ENCODE peak calls at places on chromosomes 13 and 19, in four cellular contexts. B is body of pancreas, V is uterus, E is heart right ventricle. G is an unnamed sample.
A peak's percentile ranks its signal among the peaks of the same experiment; 100 is the strongest.

GRCh38 chr19:45125975-45126493 is 33.1 kb downstream of the PPP1R37 start:
- DNase-seq in B (peak; percentile 74), V (peak; percentile 27), E (peak; percentile 28), G (peak; percentile 57)

GRCh38 chr19:43229315-43229714 is 23.9 kb upstream of the PSG4 start:
- DNase-seq in B (no peak), V (no peak), E (no peak), G (no peak)

GRCh38 chr13:37365496-37365895 is 233.1 kb downstream of the POSTN start:
- DNase-seq in B (no peak), V (no peak), E (no peak), G (no peak)

GRCh38 chr19:54662730-54663129 is at the start of gene LILRB4:
- DNase-seq in B (peak; percentile 66), V (no peak), E (peak; percentile 15), G (no peak)

GRCh38 chr13:34816543-34816942 is 125.5 kb upstream of the NBEA start:
- DNase-seq in B (no peak), V (no peak), E (no peak), G (no peak)

GRCh38 chr19:19568802-19569756 is 31.0 kb downstream of the CILP2 start:
- DNase-seq in B (no peak), V (no peak), E (no peak), G (no peak)

GRCh38 chr13:24511019-24511823 is 1.4 kb downstream of the PARP4 start:
- DNase-seq in B (peak; percentile 29), V (no peak), E (no peak), G (peak; percentile 17)

GRCh38 chr13:45623516-45624090 is 8.1 kb upstream of the ERICH6B start:
- DNase-seq in B (no peak), V (no peak), E (no peak), G (no peak)

GRCh38 chr13:33403807-33404362 is 118.3 kb upstream of the STARD13 start:
- DNase-seq in B (no peak), V (no peak), E (no peak), G (no peak)

GRCh38 chr13:48235100-48235813 is 2.3 kb downstream of the ITM2B start:
- DNase-seq in B (peak; percentile 57), V (no peak), E (peak; percentile 37), G (no peak)

GRCh38 chr13:101917475-101917810 is 465.0 kb downstream of the ITGBL1 start:
- DNase-seq in B (peak; percentile 16), V (no peak), E (no peak), G (no peak)

GRCh38 chr19:51440846-51441409 is 17.3 kb downstream of the SIGLEC8 start:
- DNase-seq in B (no peak), V (no peak), E (no peak), G (no peak)

GRCh38 chr13:46551410-46552301 is 1.3 kb upstream of the LRCH1 start:
- DNase-seq in B (peak; percentile 82), V (peak; percentile 78), E (peak; percentile 85), G (peak; percentile 55)

GRCh38 chr19:3710265-3710812 is 2.2 kb downstream of the TJP3 start:
- DNase-seq in B (peak; percentile 97), V (no peak), E (peak; percentile 58), G (no peak)

GRCh38 chr19:45716314-45717130 is 14.2 kb downstream of the FBXO46 start:
- DNase-seq in B (peak; percentile 37), V (peak; percentile 22), E (no peak), G (peak; percentile 8)

GRCh38 chr13:74132152-74132767 is 1.9 kb downstream of the KLF12 start:
- DNase-seq in B (no peak), V (no peak), E (no peak), G (no peak)

GRCh38 chr13:34733720-34734119 is 208.3 kb upstream of the NBEA start:
- DNase-seq in B (no peak), V (no peak), E (no peak), G (no peak)

GRCh38 chr13:102903659-102904407 is 58.0 kb downstream of the ERCC5 start:
- DNase-seq in B (no peak), V (no peak), E (no peak), G (no peak)

GRCh38 chr13:100875392-100876043 is 200.9 kb upstream of the TMTC4 start:
- DNase-seq in B (no peak), V (no peak), E (no peak), G (no peak)

GRCh38 chr19:38508507-38508906 is 75.0 kb downstream of the RYR1 start:
- DNase-seq in B (no peak), V (no peak), E (no peak), G (no peak)

GRCh38 chr19:38507551-38508127 is 74.1 kb downstream of the RYR1 start:
- DNase-seq in B (no peak), V (no peak), E (no peak), G (no peak)

GRCh38 chr19:38506723-38507550 is 73.4 kb downstream of the RYR1 start:
- DNase-seq in B (peak; percentile 89), V (peak; percentile 71), E (peak; percentile 43), G (no peak)

GRCh38 chr19:38505958-38506357 is 72.5 kb downstream of the RYR1 start:
- DNase-seq in B (no peak), V (no peak), E (no peak), G (no peak)

GRCh38 chr19:38506375-38506722 is 72.9 kb downstream of the RYR1 start:
- DNase-seq in B (no peak), V (no peak), E (no peak), G (no peak)
- H3K27ac ChIP-seq in B (no peak overlapping the region), V (no peak overlapping the region), E (no peak overlapping the region), G (no peak overlapping the region)

GRCh38 chr19:36047835-36048234 is 6.2 kb downstream of the THAP8 start:
- DNase-seq in B (no peak), V (no peak), E (no peak), G (no peak)

GRCh38 chr19:36051637-36052036 is 2.4 kb downstream of the THAP8 start:
- DNase-seq in B (no peak), V (no peak), E (no peak), G (no peak)

GRCh38 chr19:36054119-36054732 is at the start of gene THAP8:
- DNase-seq in B (peak; percentile 100), V (peak; percentile 100), E (peak; percentile 100), G (peak; percentile 100)

GRCh38 chr19:36049080-36049698 is 4.9 kb downstream of the THAP8 start:
- DNase-seq in B (no peak), V (no peak), E (no peak), G (no peak)

DNA sequence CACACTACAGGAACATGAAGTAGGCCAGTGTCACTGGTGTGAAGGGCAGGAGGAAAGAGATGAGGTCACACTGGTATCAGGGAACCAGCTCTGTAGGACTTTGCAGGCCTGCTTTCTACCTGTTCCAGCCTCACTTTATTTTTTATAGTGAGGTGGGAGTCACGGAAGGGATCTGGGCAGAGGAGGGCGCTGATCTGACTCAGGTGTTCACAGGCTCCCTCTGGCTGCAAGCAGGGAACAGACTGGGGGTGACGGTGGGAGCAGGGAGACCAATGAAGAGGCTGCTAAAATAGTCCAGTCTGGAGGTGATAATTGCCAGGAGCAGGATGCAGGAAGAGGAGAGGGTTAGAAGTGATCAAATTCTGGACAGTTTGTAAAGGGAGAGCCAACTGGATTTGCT is 2.8 kb downstream of the THAP8 start:
- DNase-seq in B (no peak), V (no peak), E (no peak), G (no peak)
- TF ChIP-seq CTCF in B (no peak), V (no peak), E (peak; percentile 33), G (no peak)

DNA sequence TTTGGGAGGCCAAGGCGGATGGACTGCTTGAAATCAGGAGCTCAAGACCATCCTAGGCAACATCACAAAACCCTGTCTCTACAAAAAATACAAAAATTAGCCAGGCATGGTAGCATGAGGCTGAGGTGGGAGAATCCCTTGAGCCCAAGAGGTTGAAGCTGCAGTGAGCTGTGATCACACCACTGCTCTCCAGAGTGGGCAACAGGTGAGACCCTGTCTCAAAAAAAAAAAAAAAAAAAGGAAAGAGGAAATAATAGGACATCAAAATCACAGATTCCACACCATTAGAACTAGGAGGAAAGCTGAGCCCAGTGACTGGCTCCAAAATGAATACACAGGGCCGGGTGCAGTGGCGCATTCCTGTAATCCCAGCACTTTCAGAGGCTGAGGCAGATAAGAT is 3.2 kb upstream of the ZNF8 start:
- DNase-seq in B (no peak), V (no peak), E (no peak), G (no peak)
- H3K9me3 ChIP-seq in B (peaks cover 15% of the 10 kb centered on the region), V (no peaks in the 10 kb centered on the region), E (peaks cover 1% of the 10 kb centered on the region), G (peaks cover 45% of the 10 kb centered on the region)

GRCh38 chr13:20623000-20623399 is 56.0 kb downstream of the IFT88 start:
- DNase-seq in B (no peak), V (no peak), E (no peak), G (no peak)
- H3K27ac ChIP-seq in B (no peak overlapping the region), V (no peak overlapping the region), E (no peak overlapping the region), G (no peak overlapping the region)

DNA sequence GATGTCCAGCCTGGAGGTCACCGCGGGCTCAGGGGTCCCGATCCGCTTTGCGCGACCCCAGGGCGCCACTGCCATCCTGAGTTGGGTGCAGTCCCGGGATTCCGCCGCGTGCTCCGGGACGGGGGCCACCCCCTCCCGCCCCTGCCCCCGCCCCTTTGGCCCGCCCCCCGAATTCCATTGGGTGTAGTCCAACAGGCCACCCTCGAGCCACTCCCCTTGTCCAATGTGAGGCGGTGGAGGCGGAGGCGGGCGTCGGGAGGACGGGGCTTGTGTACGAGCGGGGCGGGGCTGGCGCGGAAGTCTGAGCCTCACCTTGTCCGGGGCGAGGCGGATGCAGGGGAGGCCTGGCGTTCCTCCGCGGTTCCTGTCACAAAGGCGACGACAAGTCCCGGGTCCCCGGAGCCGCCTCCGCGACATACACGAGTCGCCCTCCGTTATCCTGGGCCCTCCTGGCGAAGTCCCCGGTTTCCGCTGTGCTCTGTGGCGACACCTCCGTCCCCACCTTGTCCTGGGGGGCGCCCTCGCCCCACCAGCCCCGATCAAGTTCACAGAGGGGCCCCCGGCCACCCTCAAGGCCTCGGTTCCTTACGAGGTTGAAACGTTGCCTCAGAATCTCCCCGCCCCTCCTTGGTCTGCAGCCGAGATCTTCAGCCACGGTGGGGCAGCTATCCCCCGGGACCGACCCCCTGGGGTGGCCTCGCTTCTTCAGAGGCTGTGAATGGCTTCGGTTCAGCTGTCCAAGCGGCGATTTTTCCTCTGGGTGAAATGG is 1.2 kb downstream of the LDLR start:
- DNase-seq in B (peak; percentile 99), V (peak; percentile 97), E (peak; percentile 99), G (peak; percentile 97)
- TF ChIP-seq CTCF in B (no peak), V (no peak), E (no peak), G (no peak)

GRCh38 chr13:71863249-71863648 is 3.8 kb downstream of the DACH1 start:
- DNase-seq in B (no peak), V (no peak), E (no peak), G (no peak)
- H3K9me3 ChIP-seq in B (no peaks in the 10 kb centered on the region), V (no peaks in the 10 kb centered on the region), E (no peaks in the 10 kb centered on the region), G (no peaks in the 10 kb centered on the region)

DNA sequence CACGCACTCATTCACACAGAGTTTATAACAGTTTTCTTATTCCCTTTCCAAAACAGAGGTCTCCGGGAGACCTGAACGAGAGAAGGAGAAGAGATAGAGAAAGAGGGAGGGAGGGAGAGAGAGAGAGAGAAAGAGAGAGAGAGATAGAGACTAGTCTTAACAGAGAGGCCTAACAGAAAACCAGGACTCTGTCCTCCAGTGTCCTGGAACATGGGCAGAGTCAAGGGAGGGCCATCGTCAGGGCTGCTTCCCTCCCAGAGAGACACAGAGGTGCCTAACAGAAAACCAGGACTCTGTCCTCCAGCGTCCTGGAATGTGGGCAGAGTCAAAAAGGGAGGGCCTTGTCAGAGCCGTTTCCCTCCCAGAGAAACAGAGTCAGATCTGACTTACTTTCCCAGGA is 78.7 kb downstream of the WTIP start:
- DNase-seq in B (no peak), V (no peak), E (no peak), G (no peak)
- H3K27ac ChIP-seq in B (no peak overlapping the region), V (no peak overlapping the region), E (no peak overlapping the region), G (no peak overlapping the region)

DNA sequence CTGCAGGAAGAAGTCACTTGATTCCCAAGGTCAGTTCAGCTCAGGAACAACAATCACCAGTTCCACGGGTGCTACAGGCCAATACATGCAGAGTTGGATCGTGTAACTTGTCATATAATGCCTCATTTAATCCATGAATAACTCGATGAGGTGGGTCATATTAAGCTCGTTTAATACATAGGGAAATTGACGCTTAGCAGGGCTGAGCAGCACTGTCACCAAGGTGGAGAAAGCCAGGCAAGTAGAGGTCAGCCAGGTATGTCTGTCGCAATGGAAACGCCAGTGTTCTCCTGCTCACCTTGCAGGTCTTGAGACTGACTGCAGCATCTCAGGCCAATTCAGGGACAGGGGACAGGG is 52.3 kb downstream of the CCDC70 start:
- DNase-seq in B (no peak), V (no peak), E (no peak), G (no peak)
- TF ChIP-seq CTCF in B (no peak), V (no peak), E (no peak), G (no peak)